ENCODE peak calls at places on chromosomes 5 and 9, in six cellular contexts. N is HCT116, P is HepG2, H is SK-N-SH, Y is K562, Z is GM12878. T is an unnamed sample.

GRCh38 chr5:203246-203645 is 12.0 kb downstream of the LRRC14B start:
- DNase-seq in Y (no peak), H (no peak), N (no peak), Z (no peak), P (no peak), T (no peak)

GRCh38 chr9:98146101-98146991 is 27.3 kb upstream of the TRIM14 start:
- DNase-seq in P (peak; percentile 94), Z (peak; percentile 36), Y (no peak), H (peak; percentile 75), N (no peak), T (peak; percentile 70)

GRCh38 chr5:148471379-148471778 is 87.6 kb downstream of the FBXO38 start:
- DNase-seq in N (no peak), P (no peak), Y (no peak), H (no peak), Z (no peak), T (no peak)

GRCh38 chr5:163565492-163565891 is 60.1 kb downstream of the MAT2B start:
- DNase-seq in Z (no peak), H (no peak), N (no peak), P (no peak), Y (no peak), T (no peak)

GRCh38 chr5:145768863-145769262 is 66.3 kb downstream of the PRELID2 start:
- DNase-seq in N (no peak), Y (no peak), P (no peak), Z (no peak), H (no peak), T (no peak)

GRCh38 chr5:181167814-181168488 is 20.6 kb downstream of the OR2V2 start:
- DNase-seq in N (no peak), P (no peak), Z (no peak), Y (peak; percentile 72), H (peak; percentile 74), T (no peak)

GRCh38 chr9:37036237-37037136 is 2.4 kb upstream of the PAX5 start:
- DNase-seq in H (peak; percentile 72), N (no peak), Z (no peak), P (no peak), Y (no peak), T (no peak)

GRCh38 chr5:175235251-175235963 is 208.6 kb downstream of the DRD1 start:
- DNase-seq in Y (no peak), N (no peak), Z (no peak), H (no peak), P (no peak), T (no peak)

GRCh38 chr5:95317687-95318086 is 32.8 kb upstream of the MCTP1 start:
- DNase-seq in N (no peak), Z (no peak), Y (no peak), H (no peak), P (no peak), T (no peak)

GRCh38 chr9:107487521-107488399 is 1.8 kb downstream of the KLF4 start:
- DNase-seq in Z (no peak), P (no peak), H (peak; percentile 64), Y (no peak), N (no peak), T (peak; percentile 45)

GRCh38 chr9:3873818-3874217 is 348.0 kb upstream of the RFX3 start:
- DNase-seq in Z (no peak), H (no peak), P (no peak), Y (no peak), N (no peak), T (no peak)

GRCh38 chr9:134981001-134981400 is 63.3 kb upstream of the FCN1 start:
- DNase-seq in N (no peak), H (no peak), P (no peak), Z (no peak), Y (no peak), T (no peak)

GRCh38 chr5:54296386-54296785 is 14.0 kb downstream of the ARL15 start:
- DNase-seq in Y (no peak), Z (no peak), H (no peak), P (no peak), N (no peak), T (peak; percentile 48)

GRCh38 chr5:102866315-102866693 is 111.2 kb downstream of the PAM start:
- DNase-seq in Z (no peak), N (no peak), P (no peak), H (no peak), Y (no peak), T (no peak)
- TF ChIP-seq JUND in Z (no peak), N (no peak), P (no peak), H (no peak), Y (no peak), T (no peak)

GRCh38 chr5:8322478-8322877 is 453.5 kb downstream of the MTRR start:
- DNase-seq in Y (no peak), P (no peak), H (no peak), N (no peak), Z (no peak), T (no peak)

GRCh38 chr5:8316608-8317007 is 447.7 kb downstream of the MTRR start:
- DNase-seq in P (no peak), H (no peak), Y (no peak), N (no peak), Z (no peak), T (peak; percentile 14)

GRCh38 chr5:8327016-8327415 is 458.1 kb downstream of the MTRR start:
- DNase-seq in P (no peak), N (no peak), Z (no peak), H (no peak), Y (no peak), T (no peak)

GRCh38 chr5:8320244-8320643 is 451.3 kb downstream of the MTRR start:
- DNase-seq in Y (no peak), P (no peak), N (no peak), H (no peak), Z (no peak), T (no peak)

GRCh38 chr5:8321272-8321671 is 452.3 kb downstream of the MTRR start:
- DNase-seq in P (no peak), N (no peak), Z (no peak), Y (no peak), H (no peak), T (no peak)
- TF ChIP-seq JUND in P (no peak), N (no peak), Z (no peak), Y (no peak), H (no peak), T (no peak)

GRCh38 chr9:137619240-137620090 is 660 bp downstream of the EHMT1 start:
- DNase-seq in Z (no peak), P (no peak), H (no peak), Y (no peak), N (no peak), T (no peak)
- TF ChIP-seq JUND in Z (no peak), P (no peak), H (no peak), Y (no peak), N (no peak), T (no peak)

GRCh38 chr9:27151693-27152397 is 42.8 kb downstream of the TEK start:
- DNase-seq in H (no peak), P (no peak), N (no peak), Y (no peak), Z (no peak), T (no peak)

GRCh38 chr9:27157736-27158135 is 48.7 kb downstream of the TEK start:
- DNase-seq in H (no peak), N (no peak), Y (no peak), Z (no peak), P (no peak), T (no peak)

GRCh38 chr9:27152398-27152715 is 43.3 kb downstream of the TEK start:
- DNase-seq in Y (no peak), H (no peak), Z (no peak), P (no peak), N (no peak), T (no peak)

GRCh38 chr9:27157086-27157485 is 48.1 kb downstream of the TEK start:
- DNase-seq in N (no peak), H (no peak), Y (no peak), Z (no peak), P (no peak), T (no peak)

GRCh38 chr9:27154923-27155322 is 45.9 kb downstream of the TEK start:
- DNase-seq in Y (no peak), Z (no peak), P (no peak), H (no peak), N (no peak), T (no peak)
- TF ChIP-seq JUND in Y (no peak), Z (no peak), P (no peak), H (peak; percentile 58), N (no peak), T (no peak)